ENCODE peak calls at places on chromosomes 11 and 22, in ten cellular contexts. C is IMR-90; G is CD8-positive, alpha-beta T cell; R is stomach; I is choroid plexus epithelial cell; N is A673; U is MM.1S; J is heart left ventricle; E is cardiac fibroblast; P is sigmoid colon. B is an unnamed sample.

GRCh38 chr22:36461665-36462474 is 19.6 kb downstream of the TXN2 start:
- DNase-seq in C (peak; percentile 94), G (no peak), R (no peak), I (peak; percentile 85), N (no peak), U (no peak), J (peak; percentile 75), E (peak; percentile 80), P (peak; percentile 72), B (no peak)

GRCh38 chr11:84501750-84502149 is 1125.4 kb downstream of the DLG2 start:
- DNase-seq in C (no peak), G (no peak), R (no peak), I (no peak), N (no peak), U (peak; percentile 30), J (no peak), E (no peak), P (no peak), B (no peak)

GRCh38 chr22:42174062-42174461 is 43.5 kb upstream of the CYP2D6 start:
- DNase-seq in C (peak; percentile 73), G (no peak), R (no peak), I (peak; percentile 45), N (no peak), U (peak; percentile 17), J (no peak), E (no peak), P (no peak), B (no peak)

GRCh38 chr11:103281301-103281700 is 172.1 kb downstream of the DYNC2H1 start:
- DNase-seq in C (peak; percentile 31), G (no peak), R (no peak), I (no peak), N (no peak), U (no peak), J (no peak), E (no peak), P (no peak), B (no peak)

GRCh38 chr22:31248965-31249940 is 37.2 kb downstream of the LIMK2 start:
- DNase-seq in C (no peak), G (no peak), R (no peak), I (no peak), N (no peak), U (no peak), J (no peak), E (peak; percentile 32), P (peak; percentile 33), B (no peak)

GRCh38 chr22:20663941-20664593 is 109.8 kb upstream of the SERPIND1 start:
- DNase-seq in C (no peak), G (no peak), R (no peak), I (no peak), N (no peak), U (no peak), J (no peak), E (no peak), P (no peak), B (no peak)

GRCh38 chr11:116990061-116990473 is 108.2 kb downstream of the SIK3 start:
- DNase-seq in C (peak; percentile 92), G (no peak), R (no peak), I (peak; percentile 87), N (no peak), U (no peak), J (no peak), E (peak; percentile 87), P (no peak), B (no peak)

GRCh38 chr11:78784321-78785061 is 209.8 kb upstream of the NARS2 start:
- DNase-seq in C (peak; percentile 95), G (no peak), R (no peak), I (peak; percentile 54), N (no peak), U (no peak), J (no peak), E (peak; percentile 31), P (no peak), B (no peak)

GRCh38 chr11:65279713-65280459 is 18.1 kb downstream of the POLA2 start:
- DNase-seq in C (peak; percentile 99), G (no peak), R (peak; percentile 38), I (peak; percentile 96), N (peak; percentile 39), U (no peak), J (peak; percentile 87), E (peak; percentile 92), P (peak; percentile 79), B (no peak)

GRCh38 chr11:62137881-62138629 is 14.2 kb downstream of the INCENP start:
- DNase-seq in C (no peak), G (no peak), R (no peak), I (no peak), N (no peak), U (no peak), J (no peak), E (no peak), P (no peak), B (peak; percentile 88)

GRCh38 chr11:114308689-114309089 is 12.5 kb downstream of the NNMT start:
- DNase-seq in C (no peak), G (no peak), R (no peak), I (peak; percentile 81), N (no peak), U (no peak), J (no peak), E (peak; percentile 84), P (no peak), B (no peak)

GRCh38 chr11:20156876-20157613 is 3.2 kb downstream of the DBX1 start:
- DNase-seq in C (no peak), G (peak; percentile 54), R (no peak), I (no peak), N (no peak), U (peak; percentile 15), J (no peak), E (no peak), P (no peak), B (no peak)

GRCh38 chr22:30104501-30105156 is 24.4 kb downstream of the HORMAD2 start:
- DNase-seq in C (peak; percentile 54), G (no peak), R (no peak), I (peak; percentile 15), N (no peak), U (no peak), J (no peak), E (no peak), P (no peak), B (no peak)

GRCh38 chr11:15045209-15045608 is 28.2 kb upstream of the CALCB start:
- DNase-seq in C (no peak), G (no peak), R (no peak), I (no peak), N (no peak), U (no peak), J (no peak), E (no peak), P (no peak), B (no peak)

GRCh38 chr11:61472868-61473267 is 35.7 kb upstream of the LRRC10B start:
- DNase-seq in C (peak; percentile 26), G (no peak), R (no peak), I (no peak), N (no peak), U (no peak), J (peak; percentile 51), E (peak; percentile 90), P (peak; percentile 88), B (no peak)

GRCh38 chr22:35154937-35155387 is 89.0 kb downstream of the ISX start:
- DNase-seq in C (peak; percentile 35), G (no peak), R (peak; percentile 33), I (peak; percentile 70), N (peak; percentile 71), U (peak; percentile 30), J (peak; percentile 42), E (peak; percentile 60), P (peak; percentile 67), B (peak; percentile 51)

GRCh38 chr11:67268036-67268683 is 1.9 kb downstream of the GRK2 start:
- DNase-seq in C (no peak), G (peak; percentile 83), R (no peak), I (no peak), N (no peak), U (peak; percentile 31), J (peak; percentile 32), E (no peak), P (peak; percentile 61), B (peak; percentile 26)

GRCh38 chr11:119377961-119378667 is 3.4 kb downstream of the USP2 start:
- DNase-seq in C (no peak), G (no peak), R (no peak), I (no peak), N (no peak), U (peak; percentile 58), J (no peak), E (no peak), P (no peak), B (no peak)

GRCh38 chr11:124071622-124071948 is 30.5 kb upstream of the OR10G7 start:
- DNase-seq in C (no peak), G (no peak), R (no peak), I (no peak), N (no peak), U (no peak), J (no peak), E (no peak), P (no peak), B (no peak)
- TF ChIP-seq CTCF in C (no peak), G (no peak), R (no peak), I (no peak), N (no peak), U (peak; percentile 2), J (no peak), E (no peak), P (no peak), B (peak; percentile 58)

GRCh38 chr11:32385998-32386397 is 49.3 kb downstream of the WT1 start:
- DNase-seq in C (peak; percentile 41), G (no peak), R (no peak), I (peak; percentile 75), N (peak; percentile 93), U (peak; percentile 27), J (no peak), E (peak; percentile 75), P (no peak), B (no peak)
- TF ChIP-seq CTCF in C (peak; percentile 37), G (no peak), R (no peak), I (peak; percentile 80), N (peak; percentile 100), U (peak; percentile 36), J (peak; percentile 14), E (peak; percentile 83), P (no peak), B (peak; percentile 42)

GRCh38 chr11:73306069-73306468 is 2.0 kb upstream of the ARHGEF17 start:
- DNase-seq in C (no peak), G (no peak), R (no peak), I (no peak), N (no peak), U (no peak), J (no peak), E (no peak), P (no peak), B (no peak)
- TF ChIP-seq CTCF in C (no peak), G (no peak), R (no peak), I (peak; percentile 38), N (no peak), U (no peak), J (no peak), E (no peak), P (no peak), B (no peak)

DNA sequence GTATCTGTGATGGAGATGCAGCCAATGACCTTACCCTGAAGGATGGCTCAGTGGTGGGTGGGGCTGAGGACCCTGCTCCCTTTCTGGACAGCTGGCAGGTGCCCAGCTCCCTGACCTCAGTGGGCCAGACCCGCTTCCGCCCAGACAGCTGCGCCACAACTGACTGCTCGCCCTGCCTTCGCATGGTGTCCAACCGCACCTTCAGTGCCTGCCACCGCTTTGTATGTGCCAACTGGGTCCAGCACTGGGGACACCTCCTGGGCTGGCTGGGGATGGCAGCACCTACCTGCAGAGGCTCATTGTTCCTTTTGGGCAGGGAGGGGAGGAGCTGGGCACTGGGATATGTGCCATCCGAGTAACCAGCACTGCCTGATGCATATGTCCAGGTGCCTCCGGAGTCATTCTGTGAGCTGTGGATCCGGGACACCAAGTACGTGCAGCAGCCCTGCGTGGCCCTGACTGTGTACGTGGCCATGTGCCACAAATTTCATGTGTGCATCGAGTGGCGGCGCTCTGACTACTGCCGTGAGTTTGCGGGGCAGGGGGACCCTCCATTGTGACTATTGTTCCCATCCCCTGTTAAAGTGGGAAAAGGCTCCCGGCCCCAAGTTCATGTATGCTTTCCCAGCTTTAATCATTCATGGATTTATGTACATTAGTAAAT is 84.8 kb downstream of the OTOG start:
- DNase-seq in C (no peak), G (no peak), R (no peak), I (no peak), N (no peak), U (no peak), J (no peak), E (no peak), P (no peak), B (no peak)
- TF ChIP-seq CTCF in C (no peak), G (no peak), R (no peak), I (no peak), N (no peak), U (no peak), J (no peak), E (no peak), P (no peak), B (no peak)